ENCODE peak calls at places on chromosome 13, in nine cellular contexts. S, M, H, Q, T, D, L, P and G are unnamed samples.

GRCh38 chr13:100363874-100364273 is 224.7 kb downstream of the GGACT start:
- DNase-seq in S (no peak), M (no peak), H (no peak), Q (no peak), T (peak), D (no peak), L (no peak), P (peak), G (no peak)

GRCh38 chr13:105894711-105895110 is 640.8 kb downstream of the EFNB2 start:
- DNase-seq in S (no peak), M (no peak), H (no peak), Q (no peak), T (no peak), D (no peak), L (no peak), P (no peak), G (no peak)

GRCh38 chr13:35791191-35791902 is 314.9 kb upstream of the MAB21L1 start:
- DNase-seq in S (no peak), M (no peak), H (no peak), Q (no peak), T (no peak), D (no peak), L (no peak), P (peak), G (no peak)

GRCh38 chr13:62643007-62643483 is 1227.4 kb upstream of the PCDH20 start:
- DNase-seq in S (no peak), M (no peak), H (peak), Q (peak), T (no peak), D (no peak), L (no peak), P (peak), G (no peak)

GRCh38 chr13:94178625-94179244 is 300.7 kb downstream of the DCT start:
- DNase-seq in S (no peak), M (no peak), H (no peak), Q (no peak), T (no peak), D (no peak), L (no peak), P (peak), G (no peak)

GRCh38 chr13:48078251-48078656 is 16.6 kb downstream of the MED4 start:
- DNase-seq in S (no peak), M (no peak), H (no peak), Q (no peak), T (no peak), D (no peak), L (no peak), P (no peak), G (no peak)

GRCh38 chr13:99691552-99691951 is 190.3 kb downstream of the TM9SF2 start:
- DNase-seq in S (no peak), M (no peak), H (no peak), Q (no peak), T (no peak), D (no peak), L (no peak), P (no peak), G (no peak)

GRCh38 chr13:94054159-94054558 is 425.3 kb downstream of the DCT start:
- DNase-seq in S (no peak), M (no peak), H (no peak), Q (no peak), T (no peak), D (no peak), L (no peak), P (no peak), G (no peak)

GRCh38 chr13:32585625-32586021 is 629 bp upstream of the PDS5B start:
- DNase-seq in S (no peak), M (peak), H (no peak), Q (peak), T (no peak), D (no peak), L (no peak), P (no peak), G (peak)

GRCh38 chr13:22893149-22893548 is 287.6 kb upstream of the SGCG start:
- DNase-seq in S (no peak), M (no peak), H (no peak), Q (no peak), T (no peak), D (no peak), L (no peak), P (no peak), G (no peak)

GRCh38 chr13:100633461-100633860 is 41.1 kb downstream of the TMTC4 start:
- DNase-seq in S (no peak), M (no peak), H (peak), Q (no peak), T (peak), D (no peak), L (no peak), P (peak), G (no peak)

GRCh38 chr13:71621152-71622124 is 245.6 kb downstream of the DACH1 start:
- DNase-seq in S (no peak), M (no peak), H (no peak), Q (no peak), T (no peak), D (no peak), L (no peak), P (no peak), G (no peak)

GRCh38 chr13:93225610-93226009 is 997 bp upstream of the GPC6 start:
- DNase-seq in S (no peak), M (no peak), H (no peak), Q (no peak), T (no peak), D (no peak), L (no peak), P (no peak), G (no peak)

GRCh38 chr13:102197193-102197592 is 204.7 kb downstream of the FGF14 start:
- DNase-seq in S (no peak), M (no peak), H (no peak), Q (no peak), T (no peak), D (no peak), L (no peak), P (peak), G (no peak)

GRCh38 chr13:100403675-100404074 is 184.9 kb downstream of the GGACT start:
- DNase-seq in S (no peak), M (no peak), H (no peak), Q (no peak), T (no peak), D (no peak), L (no peak), P (no peak), G (no peak)

GRCh38 chr13:100987993-100988392 is 313.4 kb upstream of the TMTC4 start:
- DNase-seq in S (no peak), M (no peak), H (no peak), Q (no peak), T (peak), D (no peak), L (no peak), P (peak), G (no peak)

GRCh38 chr13:92345627-92346026 is 881.0 kb upstream of the GPC6 start:
- DNase-seq in S (no peak), M (no peak), H (no peak), Q (no peak), T (no peak), D (no peak), L (no peak), P (no peak), G (no peak)

GRCh38 chr13:32581177-32581786 is 5.0 kb upstream of the PDS5B start:
- DNase-seq in S (no peak), M (no peak), H (no peak), Q (no peak), T (no peak), D (no peak), L (no peak), P (peak), G (no peak)

GRCh38 chr13:25217023-25217909 is 45.2 kb upstream of the AMER2 start:
- DNase-seq in S (no peak), M (no peak), H (peak), Q (no peak), T (no peak), D (no peak), L (no peak), P (peak), G (no peak)

GRCh38 chr13:100438059-100438788 is 150.4 kb downstream of the GGACT start:
- DNase-seq in S (no peak), M (no peak), H (no peak), Q (no peak), T (no peak), D (no peak), L (no peak), P (no peak), G (no peak)

GRCh38 chr13:27135023-27135422 is 36.6 kb downstream of the USP12 start:
- DNase-seq in S (no peak), M (no peak), H (no peak), Q (no peak), T (no peak), D (no peak), L (no peak), P (no peak), G (no peak)

GRCh38 chr13:81686877-81687276 is 1346.0 kb upstream of the SPRY2 start:
- DNase-seq in S (no peak), M (no peak), H (no peak), Q (peak), T (no peak), D (no peak), L (no peak), P (no peak), G (no peak)

GRCh38 chr13:109790071-109790470 is 3.7 kb upstream of the IRS2 start:
- DNase-seq in S (no peak), M (no peak), H (no peak), Q (no peak), T (no peak), D (no peak), L (no peak), P (no peak), G (no peak)

GRCh38 chr13:29522044-29522685 is 73.3 kb downstream of the SLC7A1 start:
- DNase-seq in S (peak), M (no peak), H (no peak), Q (no peak), T (no peak), D (no peak), L (no peak), P (peak), G (peak)

GRCh38 chr13:36224730-36225129 is 10.4 kb upstream of the SOHLH2 start:
- DNase-seq in S (no peak), M (no peak), H (no peak), Q (no peak), T (no peak), D (no peak), L (no peak), P (no peak), G (no peak)

GRCh38 chr13:25300861-25301346 is 521 bp upstream of the NUP58 start:
- DNase-seq in S (no peak), M (peak), H (no peak), Q (peak), T (no peak), D (no peak), L (no peak), P (no peak), G (peak)

GRCh38 chr13:97600438-97601080 is 166.6 kb downstream of the RAP2A start:
- DNase-seq in S (no peak), M (no peak), H (no peak), Q (no peak), T (peak), D (no peak), L (no peak), P (peak), G (no peak)

GRCh38 chr13:30618938-30619289 is 1.2 kb downstream of the USPL1 start:
- DNase-seq in S (no peak), M (no peak), H (no peak), Q (no peak), T (no peak), D (no peak), L (no peak), P (no peak), G (no peak)

GRCh38 chr13:25286308-25286968 is 850 bp downstream of the MTMR6 start:
- DNase-seq in S (no peak), M (no peak), H (no peak), Q (peak), T (no peak), D (no peak), L (no peak), P (peak), G (no peak)

GRCh38 chr13:79805317-79805716 is 324.4 kb downstream of the NDFIP2 start:
- DNase-seq in S (no peak), M (no peak), H (no peak), Q (no peak), T (no peak), D (no peak), L (no peak), P (no peak), G (no peak)

GRCh38 chr13:94712287-94712811 is at the start of gene SOX21:
- DNase-seq in S (no peak), M (no peak), H (no peak), Q (no peak), T (no peak), D (peak), L (no peak), P (no peak), G (no peak)

DNA sequence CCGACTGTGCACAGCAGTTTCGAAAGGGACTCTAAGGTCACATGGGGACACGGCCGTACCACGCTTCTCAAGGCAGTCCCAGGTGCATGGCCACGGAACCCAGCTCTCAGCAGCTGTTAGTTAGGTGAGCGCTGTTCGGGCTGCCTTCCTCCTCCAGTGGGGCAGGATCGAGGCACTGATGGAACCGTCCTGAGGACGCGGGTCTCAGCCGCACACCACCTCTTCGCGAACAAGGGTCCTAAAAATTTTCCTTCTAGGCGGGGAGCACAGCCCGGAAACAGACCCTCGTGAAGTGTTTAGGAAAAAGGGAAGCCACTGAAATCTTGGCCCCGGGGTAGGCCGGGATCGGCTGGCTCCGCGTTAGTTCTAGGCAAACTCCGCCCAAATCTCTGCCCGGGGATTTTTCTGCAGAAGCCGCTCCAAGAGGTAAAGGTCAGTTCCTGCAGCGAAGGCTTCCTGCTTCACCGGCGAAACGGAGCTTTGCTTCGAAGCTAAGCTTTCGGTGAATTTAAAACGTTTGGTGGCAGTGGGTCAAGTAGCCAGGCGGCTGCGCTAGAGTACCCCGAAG is 752 bp downstream of the GJB2 start:
- DNase-seq in S (no peak), M (peak), H (no peak), Q (no peak), T (no peak), D (peak), L (no peak), P (no peak), G (no peak)
- TF ChIP-seq CTCF in S (no peak), M (no peak), H (no peak), Q (no peak), T (no peak), D (no peak), L (no peak), P (no peak), G (no peak)

GRCh38 chr13:73403362-73404150 is 344.8 kb downstream of the KLF5 start:
- DNase-seq in S (no peak), M (no peak), H (no peak), Q (no peak), T (no peak), D (no peak), L (no peak), P (no peak), G (no peak)

GRCh38 chr13:73399347-73400216 is 340.8 kb downstream of the KLF5 start:
- DNase-seq in S (no peak), M (no peak), H (no peak), Q (no peak), T (no peak), D (no peak), L (no peak), P (no peak), G (no peak)

GRCh38 chr13:73397486-73398020 is 338.7 kb downstream of the KLF5 start:
- DNase-seq in S (no peak), M (no peak), H (no peak), Q (no peak), T (no peak), D (no peak), L (no peak), P (no peak), G (no peak)

GRCh38 chr13:73404581-73404980 is 345.8 kb downstream of the KLF5 start:
- DNase-seq in S (no peak), M (no peak), H (no peak), Q (no peak), T (no peak), D (no peak), L (no peak), P (no peak), G (no peak)

GRCh38 chr13:73401769-73402168 is 343.0 kb downstream of the KLF5 start:
- DNase-seq in S (no peak), M (no peak), H (no peak), Q (no peak), T (no peak), D (no peak), L (no peak), P (no peak), G (no peak)
- TF ChIP-seq CTCF in S (no peak), M (no peak), H (no peak), Q (no peak), T (no peak), D (no peak), L (no peak), P (no peak), G (no peak)

GRCh38 chr13:43305416-43305815 is 282.0 kb downstream of the DNAJC15 start:
- DNase-seq in S (no peak), M (no peak), H (no peak), Q (no peak), T (no peak), D (no peak), L (no peak), P (peak), G (no peak)

GRCh38 chr13:43304449-43304848 is 281.1 kb downstream of the DNAJC15 start:
- DNase-seq in S (no peak), M (no peak), H (no peak), Q (no peak), T (no peak), D (no peak), L (no peak), P (no peak), G (no peak)

GRCh38 chr13:43306364-43306763 is 283.0 kb downstream of the DNAJC15 start:
- DNase-seq in S (no peak), M (no peak), H (no peak), Q (no peak), T (no peak), D (no peak), L (no peak), P (no peak), G (no peak)

GRCh38 chr13:43303040-43303729 is 279.8 kb downstream of the DNAJC15 start:
- DNase-seq in S (no peak), M (peak), H (no peak), Q (peak), T (no peak), D (peak), L (no peak), P (peak), G (peak)

GRCh38 chr13:43304945-43305344 is 281.6 kb downstream of the DNAJC15 start:
- DNase-seq in S (no peak), M (no peak), H (no peak), Q (no peak), T (no peak), D (no peak), L (no peak), P (no peak), G (no peak)
- TF ChIP-seq CTCF in S (no peak), M (no peak), H (no peak), Q (no peak), T (no peak), D (peak), L (no peak), P (no peak), G (no peak)

GRCh38 chr13:40211586-40211968 is 454.9 kb downstream of the FOXO1 start:
- DNase-seq in S (no peak), M (no peak), H (no peak), Q (no peak), T (no peak), D (no peak), L (no peak), P (no peak), G (no peak)
- TF ChIP-seq CTCF in S (no peak), M (no peak), H (no peak), Q (no peak), T (no peak), D (no peak), L (no peak), P (no peak), G (no peak)

GRCh38 chr13:77521595-77522367 is 13.7 kb upstream of the SCEL start:
- DNase-seq in S (no peak), M (peak), H (no peak), Q (no peak), T (no peak), D (no peak), L (no peak), P (no peak), G (no peak)
- TF ChIP-seq CTCF in S (no peak), M (no peak), H (peak), Q (no peak), T (no peak), D (no peak), L (peak), P (no peak), G (no peak)

GRCh38 chr13:45267215-45267614 is 66.4 kb upstream of the KCTD4 start:
- DNase-seq in S (no peak), M (no peak), H (no peak), Q (no peak), T (no peak), D (no peak), L (no peak), P (no peak), G (no peak)

DNA sequence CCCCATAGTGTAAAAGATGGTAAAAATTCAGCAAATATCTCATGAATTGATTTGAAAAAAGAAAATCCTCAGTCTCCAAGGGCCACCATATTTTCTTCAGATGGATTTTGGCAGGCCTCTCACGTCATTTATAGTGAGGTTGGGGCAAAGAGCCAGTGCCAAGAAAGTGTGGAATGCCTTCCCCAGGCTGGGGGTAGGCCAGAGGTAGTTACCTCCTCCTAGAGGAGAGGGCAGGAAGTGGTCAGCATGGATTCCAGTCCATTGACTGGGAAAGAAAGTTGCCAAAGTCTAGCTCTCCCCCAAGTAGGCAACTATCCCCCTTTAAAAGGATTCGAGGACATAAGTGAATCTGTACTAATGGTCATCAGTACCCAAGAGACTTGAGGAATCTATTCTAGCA is 68.4 kb upstream of the KCTD4 start:
- DNase-seq in S (no peak), M (no peak), H (no peak), Q (no peak), T (no peak), D (no peak), L (no peak), P (peak), G (no peak)
- TF ChIP-seq CTCF in S (no peak), M (no peak), H (no peak), Q (no peak), T (no peak), D (peak), L (no peak), P (no peak), G (no peak)

GRCh38 chr13:111518161-111518791 is 197.8 kb downstream of the TEX29 start:
- DNase-seq in S (no peak), M (no peak), H (no peak), Q (no peak), T (no peak), D (no peak), L (no peak), P (no peak), G (no peak)
- TF ChIP-seq CTCF in S (no peak), M (no peak), H (no peak), Q (no peak), T (no peak), D (no peak), L (peak), P (no peak), G (no peak)

GRCh38 chr13:21833921-21834320 is 163.0 kb downstream of the FGF9 start:
- DNase-seq in S (no peak), M (no peak), H (no peak), Q (no peak), T (no peak), D (no peak), L (no peak), P (no peak), G (no peak)

GRCh38 chr13:21834511-21834910 is 163.6 kb downstream of the FGF9 start:
- DNase-seq in S (no peak), M (no peak), H (no peak), Q (no peak), T (no peak), D (no peak), L (no peak), P (no peak), G (no peak)

GRCh38 chr13:21837288-21837687 is 166.4 kb downstream of the FGF9 start:
- DNase-seq in S (no peak), M (no peak), H (no peak), Q (no peak), T (no peak), D (no peak), L (no peak), P (no peak), G (no peak)

GRCh38 chr13:21826214-21827015 is 155.5 kb downstream of the FGF9 start:
- DNase-seq in S (no peak), M (no peak), H (no peak), Q (no peak), T (no peak), D (no peak), L (no peak), P (no peak), G (no peak)

GRCh38 chr13:21831654-21832324 is 160.9 kb downstream of the FGF9 start:
- DNase-seq in S (no peak), M (no peak), H (no peak), Q (no peak), T (no peak), D (no peak), L (no peak), P (no peak), G (no peak)
- TF ChIP-seq CTCF in S (no peak), M (no peak), H (no peak), Q (no peak), T (no peak), D (no peak), L (no peak), P (no peak), G (no peak)